ENCODE peak calls at places on chromosomes 7 and 10, in five cellular contexts. X is A549, H is uterus, D is thyroid gland, P is GM12878. L is an unnamed sample.

GRCh38 chr10:92689663-92690210 is at the start of gene HHEX:
- DNase-seq in H (peak), D (peak), P (no peak), X (peak), L (peak)

GRCh38 chr7:30613366-30614325 is 19.0 kb downstream of the GARS1 start:
- DNase-seq in P (no peak), H (no peak), X (no peak), D (no peak), L (no peak)

GRCh38 chr7:6123843-6124242 is 92.7 kb downstream of the ANKRD61 start:
- DNase-seq in D (no peak), H (no peak), P (no peak), X (no peak), L (no peak)

GRCh38 chr10:96904648-96905047 is 72.5 kb downstream of the LCOR start:
- DNase-seq in H (no peak), X (no peak), D (no peak), P (no peak), L (no peak)

GRCh38 chr7:149027560-149028345 is 552 bp downstream of the PDIA4 start:
- DNase-seq in X (no peak), P (no peak), D (no peak), H (no peak), L (no peak)

GRCh38 chr10:30591249-30591670 is 38.3 kb downstream of the LYZL2 start:
- DNase-seq in D (peak), P (no peak), H (peak), X (peak), L (peak)

GRCh38 chr7:133331861-133332260 is 79.0 kb downstream of the EXOC4 start:
- DNase-seq in H (no peak), P (no peak), D (no peak), X (no peak), L (no peak)

GRCh38 chr10:44619975-44620374 is 235.1 kb upstream of the CXCL12 start:
- DNase-seq in X (no peak), H (no peak), D (no peak), P (no peak), L (peak)

GRCh38 chr7:96178581-96178980 is 143.3 kb downstream of the SLC25A13 start:
- DNase-seq in H (no peak), D (no peak), X (no peak), P (no peak), L (no peak)

GRCh38 chr10:70809011-70809611 is 6.6 kb upstream of the SGPL1 start:
- DNase-seq in D (peak), P (no peak), X (no peak), H (no peak), L (no peak)

GRCh38 chr10:59499460-59499859 is 137.1 kb upstream of the FAM13C start:
- DNase-seq in P (no peak), D (no peak), H (no peak), X (no peak), L (no peak)

GRCh38 chr7:15757041-15757995 is 70.8 kb upstream of the MEOX2 start:
- DNase-seq in D (no peak), X (no peak), H (no peak), P (no peak), L (no peak)

GRCh38 chr10:123136806-123137642 is 1.3 kb downstream of the HMX3 start:
- DNase-seq in P (no peak), H (no peak), D (no peak), X (peak), L (no peak)

GRCh38 chr10:24383681-24384106 is 174.8 kb downstream of the KIAA1217 start:
- DNase-seq in D (peak), H (peak), P (peak), X (peak), L (peak)

GRCh38 chr7:153638821-153639435 is 413.3 kb upstream of the DPP6 start:
- DNase-seq in P (no peak), X (no peak), H (no peak), D (no peak), L (no peak)

GRCh38 chr7:144437370-144438191 is 34.1 kb upstream of the NOBOX start:
- DNase-seq in X (peak), D (peak), P (peak), H (peak), L (peak)

GRCh38 chr10:131677671-131678070 is 223.1 kb upstream of the PPP2R2D start:
- DNase-seq in D (no peak), P (no peak), H (no peak), X (no peak), L (no peak)

GRCh38 chr10:19749185-19749729 is 67.0 kb upstream of the PLXDC2 start:
- DNase-seq in D (no peak), P (no peak), X (no peak), H (no peak), L (no peak)

GRCh38 chr10:73937333-73938020 is 26.5 kb downstream of the PLAU start:
- DNase-seq in X (no peak), H (no peak), D (no peak), P (no peak), L (no peak)

GRCh38 chr7:96034940-96035727 is 262.8 kb downstream of the DYNC1I1 start:
- DNase-seq in X (no peak), D (no peak), H (no peak), P (no peak), L (peak)

GRCh38 chr7:15305002-15305600 is 256.7 kb downstream of the AGMO start:
- DNase-seq in D (peak), X (peak), H (no peak), P (no peak), L (peak)

GRCh38 chr10:132889091-132889490 is 53.3 kb downstream of the CFAP46 start:
- DNase-seq in X (peak), P (no peak), H (no peak), D (no peak), L (peak)

GRCh38 chr10:4646546-4646945 is 179.5 kb upstream of the AKR1E2 start:
- DNase-seq in D (no peak), X (no peak), H (no peak), P (no peak), L (no peak)

GRCh38 chr10:111766464-111766863 is 417.1 kb downstream of the GPAM start:
- DNase-seq in H (no peak), P (no peak), D (no peak), X (no peak), L (no peak)

GRCh38 chr7:101880536-101881443 is 63.4 kb downstream of the CUX1 start:
- DNase-seq in P (no peak), X (no peak), D (no peak), H (no peak), L (no peak)

GRCh38 chr7:8165150-8165549 is 96.8 kb downstream of the ICA1 start:
- DNase-seq in X (no peak), D (no peak), P (no peak), H (no peak), L (no peak)

GRCh38 chr10:71666607-71667373 is 52.8 kb downstream of the C10orf105 start:
- DNase-seq in D (peak), H (no peak), X (no peak), P (peak), L (no peak)

GRCh38 chr7:46153951-46154787 is 233.1 kb upstream of the IGFBP3 start:
- DNase-seq in X (peak), D (no peak), P (peak), H (no peak), L (no peak)

GRCh38 chr7:29343379-29343778 is 148.8 kb downstream of the CHN2 start:
- DNase-seq in D (no peak), H (no peak), X (no peak), P (no peak), L (no peak)

GRCh38 chr7:29344334-29344978 is 149.9 kb downstream of the CHN2 start:
- DNase-seq in D (no peak), X (no peak), H (no peak), P (no peak), L (no peak)

GRCh38 chr7:29346574-29346973 is 152.0 kb downstream of the CHN2 start:
- DNase-seq in P (no peak), D (peak), H (no peak), X (no peak), L (no peak)

GRCh38 chr7:29342761-29343160 is 148.2 kb downstream of the CHN2 start:
- DNase-seq in D (no peak), H (no peak), X (no peak), P (no peak), L (no peak)

DNA sequence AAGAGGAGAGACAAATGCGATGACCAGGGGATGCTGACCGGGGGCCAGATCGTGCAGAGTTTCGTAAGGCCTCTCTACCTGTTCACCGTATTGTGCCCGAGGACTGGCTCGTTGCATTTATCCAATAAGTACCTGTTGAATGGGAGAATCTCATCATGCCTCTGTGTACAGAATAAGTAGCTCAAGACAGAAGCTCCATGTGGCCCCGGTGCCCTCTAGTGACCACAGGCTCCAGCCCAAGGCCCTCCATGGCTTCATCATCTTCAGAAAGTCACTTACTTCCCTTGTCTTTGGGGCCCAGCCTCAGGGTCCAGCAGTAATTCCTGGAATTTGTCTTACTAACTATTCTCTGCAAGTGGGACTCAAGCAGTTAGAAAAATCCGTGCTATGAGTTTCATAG is 151.0 kb downstream of the CHN2 start:
- DNase-seq in X (peak), P (no peak), H (no peak), D (peak), L (peak)
- TF ChIP-seq CTCF in X (peak), P (no peak), H (no peak), D (peak), L (peak)

GRCh38 chr7:27150568-27151340 is 1.6 kb downstream of the HOXA3 start:
- DNase-seq in P (no peak), D (peak), H (peak), X (peak), L (peak)
- TF ChIP-seq POLR2A in P (no peak), D (no peak), H (peak), X (peak), L (no peak)

GRCh38 chr10:90222372-90222771 is 521.0 kb downstream of the KIF20B start:
- DNase-seq in D (no peak), P (no peak), H (no peak), X (no peak), L (peak)

GRCh38 chr10:90226526-90226925 is 525.1 kb downstream of the KIF20B start:
- DNase-seq in P (no peak), D (no peak), X (no peak), H (no peak), L (no peak)

GRCh38 chr10:90222939-90223338 is 521.5 kb downstream of the KIF20B start:
- DNase-seq in P (no peak), X (no peak), D (no peak), H (no peak), L (no peak)

GRCh38 chr10:90227259-90227658 is 525.9 kb downstream of the KIF20B start:
- DNase-seq in P (no peak), H (no peak), X (no peak), D (no peak), L (no peak)

GRCh38 chr10:90224791-90225566 is 523.6 kb downstream of the KIF20B start:
- DNase-seq in P (no peak), D (no peak), H (no peak), X (no peak), L (no peak)
- TF ChIP-seq CTCF in P (no peak), D (no peak), H (no peak), X (no peak), L (no peak)

DNA sequence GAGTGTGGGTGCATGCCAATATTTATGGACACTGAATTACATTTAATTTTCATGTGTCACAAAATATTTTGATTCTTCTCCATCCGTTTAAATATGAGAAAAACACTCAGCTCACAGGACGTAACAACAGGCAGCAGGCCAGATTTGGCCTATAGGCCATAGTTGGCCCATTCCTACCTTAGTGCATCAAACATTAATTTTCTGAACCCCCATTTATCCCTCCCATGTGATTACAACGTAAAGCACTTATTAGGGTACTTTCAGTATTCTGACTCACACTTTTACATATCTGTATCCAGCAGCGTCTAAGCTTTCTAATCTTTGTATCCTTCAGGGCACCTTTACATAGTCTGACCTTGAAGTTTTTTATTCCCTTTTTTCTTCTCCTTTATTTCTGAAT is 4.0 kb downstream of the IDI1 start:
- DNase-seq in D (no peak), P (no peak), H (no peak), X (no peak), L (no peak)
- TF ChIP-seq POLR2A in D (no peak), P (no peak), H (no peak), X (no peak), L (no peak)

GRCh38 chr10:124955872-124956271 is 13.9 kb downstream of the ZRANB1 start:
- DNase-seq in H (no peak), X (no peak), D (no peak), P (no peak), L (no peak)
- TF ChIP-seq CTCF in H (no peak), X (no peak), D (no peak), P (no peak), L (no peak)

DNA sequence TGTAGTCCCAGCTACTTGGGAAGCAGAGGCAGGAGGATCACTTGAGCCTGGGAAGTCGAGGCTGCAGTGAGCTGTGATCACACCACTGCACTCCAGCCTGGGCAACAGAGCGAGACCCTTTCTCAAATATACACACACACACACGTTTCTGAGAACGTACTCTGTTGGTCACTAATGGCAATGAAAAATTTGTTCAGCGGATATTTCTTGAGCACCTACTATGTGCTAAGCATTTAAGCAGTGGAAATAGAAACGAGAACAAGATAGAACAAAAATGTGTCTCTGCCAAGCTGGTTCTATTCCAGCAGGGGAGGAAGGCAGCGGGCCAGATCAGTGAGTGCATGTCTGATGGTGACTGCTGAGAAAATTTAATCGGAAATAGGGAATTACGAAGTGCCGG is 8.7 kb downstream of the ARPC1B start:
- DNase-seq in H (no peak), P (no peak), X (no peak), D (no peak), L (no peak)
- TF ChIP-seq POLR2A in H (no peak), P (no peak), X (no peak), D (no peak), L (no peak)